ENCODE peak calls at places on chromosome 1, in six cellular contexts. A, F, N, J, B and X are unnamed samples.

GRCh38 chr1:26582836-26583460 is 53.4 kb downstream of the RPS6KA1 start:
- DNase-seq in A (no peak), F (peak), N (no peak), J (no peak), B (no peak), X (peak)

GRCh38 chr1:19824541-19824940 is 9.5 kb upstream of the RNF186 start:
- DNase-seq in A (no peak), F (no peak), N (no peak), J (no peak), B (no peak), X (no peak)

GRCh38 chr1:220485131-220485530 is 42.8 kb upstream of the MARK1 start:
- DNase-seq in A (no peak), F (peak), N (no peak), J (no peak), B (no peak), X (no peak)

GRCh38 chr1:181015258-181015630 is 7.4 kb downstream of the STX6 start:
- DNase-seq in A (no peak), F (no peak), N (no peak), J (no peak), B (no peak), X (peak)

GRCh38 chr1:201250326-201251011 is 32.8 kb upstream of the PKP1 start:
- DNase-seq in A (no peak), F (no peak), N (peak), J (no peak), B (no peak), X (no peak)

GRCh38 chr1:180274221-180274620 is 44.2 kb downstream of the LHX4 start:
- DNase-seq in A (no peak), F (no peak), N (no peak), J (no peak), B (no peak), X (no peak)

GRCh38 chr1:197222780-197223179 is 45.3 kb upstream of the CRB1 start:
- DNase-seq in A (no peak), F (no peak), N (no peak), J (no peak), B (no peak), X (no peak)

GRCh38 chr1:117565745-117566455 is 39.9 kb upstream of the TENT5C start:
- DNase-seq in A (no peak), F (no peak), N (no peak), J (no peak), B (no peak), X (no peak)

GRCh38 chr1:9767964-9768668 is 55.6 kb downstream of the CLSTN1 start:
- DNase-seq in A (no peak), F (no peak), N (no peak), J (no peak), B (no peak), X (no peak)

GRCh38 chr1:156845055-156845952 is 13.6 kb downstream of the INSRR start:
- DNase-seq in A (no peak), F (no peak), N (no peak), J (no peak), B (no peak), X (no peak)